ENCODE peak calls at places on chromosomes 4 and X, in six cellular contexts. One of them, this sample, is unnamed.

GRCh38 chrX:129654652-129655546 is at the start of gene APLN:
- DNase-seq in left lung: peak
- DNase-seq in cardiac fibroblast: peak
- DNase-seq in breast epithelium: no peak
- DNase-seq in pancreas: peak
- DNase-seq in BJ: no peak
- DNase-seq in this sample: no peak

GRCh38 chr4:24228692-24229091 is 338.8 kb upstream of the PPARGC1A start:
- DNase-seq in breast epithelium: no peak
- DNase-seq in left lung: no peak
- DNase-seq in pancreas: no peak
- DNase-seq in cardiac fibroblast: no peak
- DNase-seq in BJ: no peak
- DNase-seq in this sample: no peak

GRCh38 chr4:140762202-140762601 is 6.0 kb upstream of the TBC1D9 start:
- DNase-seq in left lung: no peak
- DNase-seq in cardiac fibroblast: no peak
- DNase-seq in BJ: no peak
- DNase-seq in pancreas: no peak
- DNase-seq in breast epithelium: no peak
- DNase-seq in this sample: no peak

GRCh38 chrX:44544036-44544435 is 1.4 kb upstream of the FUNDC1 start:
- DNase-seq in breast epithelium: no peak
- DNase-seq in left lung: no peak
- DNase-seq in cardiac fibroblast: no peak
- DNase-seq in pancreas: no peak
- DNase-seq in BJ: no peak
- DNase-seq in this sample: no peak

GRCh38 chr4:81214518-81215218 is 354 bp downstream of the PRKG2 start:
- DNase-seq in left lung: peak
- DNase-seq in BJ: no peak
- DNase-seq in breast epithelium: no peak
- DNase-seq in cardiac fibroblast: peak
- DNase-seq in pancreas: peak
- DNase-seq in this sample: no peak

GRCh38 chrX:100381613-100382012 is 28.5 kb downstream of the PCDH19 start:
- DNase-seq in BJ: no peak
- DNase-seq in pancreas: no peak
- DNase-seq in cardiac fibroblast: no peak
- DNase-seq in breast epithelium: no peak
- DNase-seq in left lung: no peak
- DNase-seq in this sample: no peak

GRCh38 chr4:121070696-121071639 is 1.4 kb downstream of the NDNF start:
- DNase-seq in pancreas: peak
- DNase-seq in breast epithelium: no peak
- DNase-seq in BJ: no peak
- DNase-seq in left lung: peak
- DNase-seq in cardiac fibroblast: peak
- DNase-seq in this sample: peak

GRCh38 chr4:65392488-65392887 is 277.8 kb downstream of the EPHA5 start:
- DNase-seq in cardiac fibroblast: no peak
- DNase-seq in breast epithelium: no peak
- DNase-seq in pancreas: no peak
- DNase-seq in BJ: no peak
- DNase-seq in left lung: no peak
- DNase-seq in this sample: no peak

GRCh38 chr4:76677571-76678326 is 220.2 kb downstream of the SOWAHB start:
- DNase-seq in cardiac fibroblast: peak
- DNase-seq in pancreas: no peak
- DNase-seq in BJ: no peak
- DNase-seq in breast epithelium: no peak
- DNase-seq in left lung: no peak
- DNase-seq in this sample: no peak

GRCh38 chr4:127209580-127210095 is 423.1 kb upstream of the INTU start:
- DNase-seq in left lung: no peak
- DNase-seq in BJ: no peak
- DNase-seq in cardiac fibroblast: no peak
- DNase-seq in pancreas: no peak
- DNase-seq in breast epithelium: no peak
- DNase-seq in this sample: no peak

GRCh38 chr4:2251795-2252529 is 9.9 kb downstream of the MXD4 start:
- DNase-seq in pancreas: peak
- DNase-seq in BJ: no peak
- DNase-seq in left lung: peak
- DNase-seq in breast epithelium: no peak
- DNase-seq in cardiac fibroblast: no peak
- DNase-seq in this sample: peak

GRCh38 chr4:144754562-144755410 is 108.8 kb downstream of the HHIP start:
- DNase-seq in cardiac fibroblast: peak
- DNase-seq in pancreas: no peak
- DNase-seq in breast epithelium: no peak
- DNase-seq in left lung: no peak
- DNase-seq in BJ: no peak
- DNase-seq in this sample: no peak

GRCh38 chr4:94332983-94333590 is 9.5 kb downstream of the HPGDS start:
- DNase-seq in cardiac fibroblast: peak
- DNase-seq in breast epithelium: no peak
- DNase-seq in left lung: no peak
- DNase-seq in BJ: no peak
- DNase-seq in pancreas: no peak
- DNase-seq in this sample: no peak

DNA sequence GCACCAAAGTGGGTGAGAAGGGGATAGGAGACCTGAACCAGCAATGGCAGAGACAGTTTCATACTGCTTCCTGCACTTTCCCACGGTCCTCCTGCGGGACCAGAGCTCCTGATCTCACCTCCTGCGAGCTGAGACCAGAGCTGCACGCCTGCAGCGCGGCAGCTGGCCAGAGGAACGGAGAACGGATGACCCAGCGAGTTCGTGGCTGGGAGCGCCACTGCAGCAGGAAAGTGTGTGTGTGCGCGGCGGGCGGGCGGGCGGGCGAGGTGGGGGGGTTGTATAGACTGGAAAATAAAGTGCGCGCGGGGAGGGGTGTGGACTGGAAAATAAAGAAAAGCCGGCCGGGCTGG is 16.5 kb downstream of the MCF2 start:
- DNase-seq in cardiac fibroblast: peak
- DNase-seq in pancreas: no peak
- DNase-seq in breast epithelium: no peak
- DNase-seq in left lung: no peak
- DNase-seq in BJ: no peak
- DNase-seq in this sample: no peak
- H3K4me3 ChIP-seq in cardiac fibroblast: peak
- H3K4me3 ChIP-seq in pancreas: peak
- H3K4me3 ChIP-seq in breast epithelium: peak
- H3K4me3 ChIP-seq in left lung: no peak
- H3K4me3 ChIP-seq in BJ: peak
- H3K4me3 ChIP-seq in this sample: no peak

GRCh38 chr4:38184404-38184803 is 224.2 kb downstream of the PTTG2 start:
- DNase-seq in pancreas: no peak
- DNase-seq in breast epithelium: no peak
- DNase-seq in left lung: no peak
- DNase-seq in cardiac fibroblast: no peak
- DNase-seq in BJ: no peak
- DNase-seq in this sample: no peak
- TF ChIP-seq CTCF in pancreas: no peak
- TF ChIP-seq CTCF in breast epithelium: no peak
- TF ChIP-seq CTCF in left lung: no peak
- TF ChIP-seq CTCF in cardiac fibroblast: peak
- TF ChIP-seq CTCF in BJ: peak
- TF ChIP-seq CTCF in this sample: no peak

DNA sequence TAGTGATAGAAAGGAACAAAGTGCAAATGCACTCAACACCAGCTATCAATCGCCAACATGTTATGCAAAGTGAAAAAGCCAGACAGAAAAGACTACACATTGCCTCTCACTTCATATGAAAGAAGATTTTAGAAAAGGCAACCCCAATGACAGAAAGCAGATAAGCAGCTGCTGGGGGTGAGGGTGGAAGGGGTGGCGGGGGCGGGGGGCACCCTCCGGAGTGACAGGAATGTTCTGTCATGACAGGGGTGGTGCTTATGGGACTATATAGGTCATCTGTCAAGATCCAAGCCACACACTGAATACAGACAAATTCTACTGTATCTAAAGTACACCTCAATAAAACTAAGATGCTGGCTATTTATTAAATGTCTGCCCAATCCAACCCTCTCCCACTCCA is 10.7 kb downstream of the WDR1 start:
- DNase-seq in pancreas: no peak
- DNase-seq in breast epithelium: no peak
- DNase-seq in cardiac fibroblast: no peak
- DNase-seq in BJ: no peak
- DNase-seq in left lung: no peak
- DNase-seq in this sample: no peak
- H3K4me3 ChIP-seq in pancreas: no peak
- H3K4me3 ChIP-seq in breast epithelium: peak
- H3K4me3 ChIP-seq in cardiac fibroblast: no peak
- H3K4me3 ChIP-seq in BJ: peak
- H3K4me3 ChIP-seq in left lung: no peak
- H3K4me3 ChIP-seq in this sample: no peak

GRCh38 chrX:131402124-131402811 is 113.2 kb upstream of the IGSF1 start:
- DNase-seq in cardiac fibroblast: no peak
- DNase-seq in pancreas: no peak
- DNase-seq in BJ: no peak
- DNase-seq in left lung: no peak
- DNase-seq in breast epithelium: no peak
- DNase-seq in this sample: no peak

GRCh38 chrX:131399692-131400428 is 110.8 kb upstream of the IGSF1 start:
- DNase-seq in BJ: no peak
- DNase-seq in breast epithelium: no peak
- DNase-seq in pancreas: no peak
- DNase-seq in cardiac fibroblast: no peak
- DNase-seq in left lung: no peak
- DNase-seq in this sample: no peak

DNA sequence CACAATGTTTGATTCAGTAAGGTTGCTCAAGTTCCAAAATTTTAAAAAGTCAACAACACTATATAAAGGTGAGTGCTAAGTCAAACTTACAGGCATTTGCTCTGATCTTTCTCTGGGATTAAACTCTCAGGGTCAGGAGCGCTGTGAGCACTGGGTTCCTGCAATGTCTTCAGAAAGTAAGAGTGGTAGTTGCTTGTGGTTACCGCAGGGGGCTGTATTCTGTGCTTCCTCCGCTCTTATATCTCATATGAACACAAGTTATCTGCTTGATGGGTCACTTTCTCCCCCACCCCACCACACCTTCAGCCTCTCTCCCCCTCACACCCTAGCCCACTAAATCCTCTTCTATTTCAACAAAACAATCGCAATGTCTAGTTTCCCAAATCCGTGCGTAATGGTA is 116.4 kb upstream of the IGSF1 start:
- DNase-seq in breast epithelium: no peak
- DNase-seq in BJ: no peak
- DNase-seq in left lung: no peak
- DNase-seq in cardiac fibroblast: no peak
- DNase-seq in pancreas: no peak
- DNase-seq in this sample: no peak
- TF ChIP-seq CTCF in breast epithelium: no peak
- TF ChIP-seq CTCF in BJ: no peak
- TF ChIP-seq CTCF in left lung: no peak
- TF ChIP-seq CTCF in cardiac fibroblast: no peak
- TF ChIP-seq CTCF in pancreas: no peak
- TF ChIP-seq CTCF in this sample: no peak

GRCh38 chr4:147847947-147848590 is 116.2 kb downstream of the ARHGAP10 start:
- DNase-seq in cardiac fibroblast: no peak
- DNase-seq in breast epithelium: no peak
- DNase-seq in left lung: no peak
- DNase-seq in BJ: no peak
- DNase-seq in pancreas: no peak
- DNase-seq in this sample: no peak
- H3K4me3 ChIP-seq in cardiac fibroblast: no peak
- H3K4me3 ChIP-seq in breast epithelium: no peak
- H3K4me3 ChIP-seq in left lung: no peak
- H3K4me3 ChIP-seq in BJ: no peak
- H3K4me3 ChIP-seq in pancreas: no peak
- H3K4me3 ChIP-seq in this sample: no peak

GRCh38 chrX:4547218-4547836 is 833.9 kb upstream of the PRKX start:
- DNase-seq in left lung: no peak
- DNase-seq in pancreas: no peak
- DNase-seq in BJ: no peak
- DNase-seq in cardiac fibroblast: peak
- DNase-seq in breast epithelium: peak
- DNase-seq in this sample: no peak

GRCh38 chrX:4550018-4550417 is 836.6 kb upstream of the PRKX start:
- DNase-seq in cardiac fibroblast: no peak
- DNase-seq in left lung: no peak
- DNase-seq in breast epithelium: no peak
- DNase-seq in BJ: no peak
- DNase-seq in pancreas: no peak
- DNase-seq in this sample: no peak
- TF ChIP-seq CTCF in cardiac fibroblast: no peak
- TF ChIP-seq CTCF in left lung: no peak
- TF ChIP-seq CTCF in breast epithelium: no peak
- TF ChIP-seq CTCF in BJ: no peak
- TF ChIP-seq CTCF in pancreas: no peak
- TF ChIP-seq CTCF in this sample: no peak

GRCh38 chrX:136431625-136432024 is 56.1 kb upstream of the BRS3 start:
- DNase-seq in breast epithelium: no peak
- DNase-seq in cardiac fibroblast: no peak
- DNase-seq in left lung: no peak
- DNase-seq in BJ: no peak
- DNase-seq in pancreas: no peak
- DNase-seq in this sample: no peak

GRCh38 chrX:136421338-136421737 is 66.4 kb upstream of the BRS3 start:
- DNase-seq in left lung: no peak
- DNase-seq in BJ: no peak
- DNase-seq in pancreas: no peak
- DNase-seq in breast epithelium: no peak
- DNase-seq in cardiac fibroblast: no peak
- DNase-seq in this sample: no peak

GRCh38 chrX:136423724-136424123 is 64.0 kb upstream of the BRS3 start:
- DNase-seq in breast epithelium: no peak
- DNase-seq in cardiac fibroblast: no peak
- DNase-seq in pancreas: no peak
- DNase-seq in BJ: no peak
- DNase-seq in left lung: no peak
- DNase-seq in this sample: no peak

DNA sequence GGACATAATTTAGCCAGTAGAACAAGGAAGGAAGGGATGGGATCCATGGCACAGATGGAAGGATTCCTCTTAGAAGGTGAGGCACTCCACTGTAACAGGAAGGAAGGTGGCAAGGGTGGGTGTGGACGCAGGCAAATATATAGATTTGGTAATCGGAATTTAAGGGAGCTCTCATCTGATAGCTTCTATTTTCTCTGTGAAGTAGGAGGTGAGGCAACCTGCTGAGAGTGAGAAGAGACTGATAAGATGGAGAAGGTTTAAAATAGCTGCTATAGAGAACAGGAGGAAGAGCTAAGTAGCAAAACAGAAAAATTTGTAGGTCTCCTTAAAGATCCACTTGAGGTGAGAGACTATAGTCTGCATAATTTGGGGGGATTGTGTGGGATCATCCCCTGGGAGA is 61.8 kb upstream of the BRS3 start:
- DNase-seq in left lung: no peak
- DNase-seq in pancreas: no peak
- DNase-seq in cardiac fibroblast: no peak
- DNase-seq in BJ: no peak
- DNase-seq in breast epithelium: no peak
- DNase-seq in this sample: no peak
- H3K4me3 ChIP-seq in left lung: no peak
- H3K4me3 ChIP-seq in pancreas: no peak
- H3K4me3 ChIP-seq in cardiac fibroblast: no peak
- H3K4me3 ChIP-seq in BJ: no peak
- H3K4me3 ChIP-seq in breast epithelium: no peak
- H3K4me3 ChIP-seq in this sample: no peak